ENCODE peak calls at places on chromosomes 3 and 15, in seven cellular contexts. S is mammary epithelial cell, J is fibroblast of mammary gland, T is right lobe of liver, N is glutamatergic neuron, X is uterus, U is SK-N-SH. I is an unnamed sample.

GRCh38 chr3:44860117-44860516 is 1.6 kb upstream of the TMEM42 start:
- DNase-seq in S (no peak), J (no peak), T (no peak), N (no peak), X (no peak), U (no peak), I (no peak)

GRCh38 chr3:188092648-188093047 is 61.3 kb upstream of the LPP start:
- DNase-seq in S (no peak), J (peak; percentile 44), T (no peak), N (no peak), X (no peak), U (no peak), I (no peak)

GRCh38 chr3:134373278-134373941 is 837 bp downstream of the AMOTL2 start:
- DNase-seq in S (peak; percentile 80), J (peak; percentile 92), T (peak; percentile 79), N (peak; percentile 80), X (peak; percentile 95), U (peak; percentile 84), I (no peak)

GRCh38 chr15:84888639-84889038 is 4.2 kb downstream of the SLC28A1 start:
- DNase-seq in S (no peak), J (no peak), T (no peak), N (peak; percentile 64), X (no peak), U (no peak), I (peak; percentile 82)

GRCh38 chr3:126372413-126373145 is 15.4 kb upstream of the KLF15 start:
- DNase-seq in S (no peak), J (no peak), T (peak; percentile 91), N (no peak), X (no peak), U (no peak), I (no peak)

GRCh38 chr15:101167791-101168462 is 83.9 kb downstream of the CHSY1 start:
- DNase-seq in S (peak; percentile 87), J (peak; percentile 93), T (peak; percentile 60), N (no peak), X (peak; percentile 75), U (no peak), I (no peak)

GRCh38 chr3:148588291-148588690 is 109.4 kb upstream of the AGTR1 start:
- DNase-seq in S (no peak), J (no peak), T (no peak), N (no peak), X (no peak), U (no peak), I (no peak)

GRCh38 chr3:100590114-100590839 is 19.1 kb upstream of the ADGRG7 start:
- DNase-seq in S (peak; percentile 59), J (peak; percentile 84), T (peak; percentile 68), N (peak; percentile 34), X (peak; percentile 77), U (peak; percentile 68), I (no peak)

GRCh38 chr15:50138391-50138790 is 19.4 kb upstream of the ATP8B4 start:
- DNase-seq in S (no peak), J (peak; percentile 71), T (no peak), N (no peak), X (no peak), U (no peak), I (no peak)

GRCh38 chr3:67774676-67775075 is 120.3 kb upstream of the SUCLG2 start:
- DNase-seq in S (no peak), J (no peak), T (no peak), N (no peak), X (no peak), U (no peak), I (no peak)

GRCh38 chr3:33419948-33420347 is 20.3 kb downstream of the UBP1 start:
- DNase-seq in S (no peak), J (no peak), T (no peak), N (no peak), X (no peak), U (no peak), I (no peak)

GRCh38 chr15:65846120-65846519 is 23.2 kb upstream of the RAB11A start:
- DNase-seq in S (no peak), J (no peak), T (no peak), N (no peak), X (no peak), U (no peak), I (no peak)

GRCh38 chr3:129485681-129486056 is 42.8 kb upstream of the RHO start:
- DNase-seq in S (peak; percentile 98), J (peak; percentile 100), T (peak; percentile 68), N (no peak), X (peak; percentile 86), U (no peak), I (no peak)

GRCh38 chr3:136291302-136291701 is 41.2 kb downstream of the PCCB start:
- DNase-seq in S (no peak), J (no peak), T (no peak), N (no peak), X (no peak), U (no peak), I (no peak)

GRCh38 chr3:123521179-123521969 is 63.5 kb downstream of the HACD2 start:
- DNase-seq in S (peak; percentile 2), J (peak; percentile 23), T (no peak), N (no peak), X (no peak), U (no peak), I (no peak)

GRCh38 chr3:184604039-184604955 is 42.7 kb downstream of the EPHB3 start:
- DNase-seq in S (no peak), J (no peak), T (no peak), N (peak; percentile 65), X (no peak), U (no peak), I (no peak)

GRCh38 chr3:66715806-66716205 is 215.0 kb upstream of the LRIG1 start:
- DNase-seq in S (no peak), J (no peak), T (no peak), N (no peak), X (no peak), U (no peak), I (no peak)

GRCh38 chr15:26082833-26083174 is 219.7 kb upstream of the ATP10A start:
- DNase-seq in S (no peak), J (no peak), T (no peak), N (no peak), X (no peak), U (no peak), I (no peak)

GRCh38 chr3:128070898-128071591 is 18.8 kb downstream of the SEC61A1 start:
- DNase-seq in S (no peak), J (no peak), T (no peak), N (no peak), X (no peak), U (no peak), I (no peak)

GRCh38 chr3:128069271-128069670 is 17.0 kb downstream of the SEC61A1 start:
- DNase-seq in S (no peak), J (no peak), T (no peak), N (no peak), X (no peak), U (no peak), I (no peak)

GRCh38 chr3:128066111-128066510 is 13.9 kb downstream of the SEC61A1 start:
- DNase-seq in S (no peak), J (peak; percentile 46), T (no peak), N (peak; percentile 46), X (no peak), U (no peak), I (no peak)

GRCh38 chr3:128067481-128067880 is 15.2 kb downstream of the SEC61A1 start:
- DNase-seq in S (no peak), J (peak; percentile 77), T (no peak), N (no peak), X (no peak), U (no peak), I (no peak)

GRCh38 chr3:128068156-128068620 is 16.0 kb downstream of the SEC61A1 start:
- DNase-seq in S (no peak), J (peak; percentile 69), T (no peak), N (no peak), X (no peak), U (peak; percentile 77), I (peak; percentile 55)
- TF ChIP-seq CTCF in S (peak; percentile 57), J (peak; percentile 69), T (peak; percentile 53), N (peak; percentile 67), X (peak; percentile 34), U (peak; percentile 73), I (peak; percentile 55)

GRCh38 chr3:177523072-177523675 is 325.9 kb upstream of the TBL1XR1 start:
- DNase-seq in S (peak; percentile 24), J (no peak), T (no peak), N (no peak), X (no peak), U (peak; percentile 62), I (no peak)

GRCh38 chr3:177519588-177519987 is 322.3 kb upstream of the TBL1XR1 start:
- DNase-seq in S (no peak), J (peak; percentile 60), T (no peak), N (peak; percentile 38), X (no peak), U (no peak), I (no peak)

GRCh38 chr3:177523991-177524438 is 326.7 kb upstream of the TBL1XR1 start:
- DNase-seq in S (peak; percentile 65), J (peak; percentile 39), T (no peak), N (no peak), X (no peak), U (no peak), I (no peak)

GRCh38 chr3:177522051-177522450 is 324.8 kb upstream of the TBL1XR1 start:
- DNase-seq in S (no peak), J (peak; percentile 62), T (no peak), N (no peak), X (no peak), U (peak; percentile 28), I (no peak)

DNA sequence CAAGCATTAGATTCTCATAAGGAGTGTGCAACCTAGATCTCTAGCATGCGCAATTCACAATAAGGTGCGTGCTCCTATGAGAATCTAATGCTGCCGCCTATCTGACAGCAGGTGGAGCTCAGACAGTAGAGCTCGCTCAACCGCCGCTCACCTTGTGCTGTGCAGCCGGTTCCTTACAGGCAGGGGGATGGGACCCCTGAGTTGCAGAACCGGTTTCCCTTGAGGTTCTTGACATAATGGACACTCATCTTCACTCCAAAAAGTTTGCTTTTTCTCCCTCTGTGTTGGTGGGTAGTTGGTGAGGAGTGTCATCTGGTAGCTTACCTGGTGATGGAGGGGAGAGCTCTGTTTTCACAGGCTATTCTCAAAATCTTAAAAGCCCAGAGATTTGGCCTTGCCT is 324.0 kb upstream of the TBL1XR1 start:
- DNase-seq in S (no peak), J (no peak), T (no peak), N (no peak), X (no peak), U (no peak), I (no peak)
- TF ChIP-seq CTCF in S (no peak), J (no peak), T (no peak), N (no peak), X (no peak), U (no peak), I (no peak)

DNA sequence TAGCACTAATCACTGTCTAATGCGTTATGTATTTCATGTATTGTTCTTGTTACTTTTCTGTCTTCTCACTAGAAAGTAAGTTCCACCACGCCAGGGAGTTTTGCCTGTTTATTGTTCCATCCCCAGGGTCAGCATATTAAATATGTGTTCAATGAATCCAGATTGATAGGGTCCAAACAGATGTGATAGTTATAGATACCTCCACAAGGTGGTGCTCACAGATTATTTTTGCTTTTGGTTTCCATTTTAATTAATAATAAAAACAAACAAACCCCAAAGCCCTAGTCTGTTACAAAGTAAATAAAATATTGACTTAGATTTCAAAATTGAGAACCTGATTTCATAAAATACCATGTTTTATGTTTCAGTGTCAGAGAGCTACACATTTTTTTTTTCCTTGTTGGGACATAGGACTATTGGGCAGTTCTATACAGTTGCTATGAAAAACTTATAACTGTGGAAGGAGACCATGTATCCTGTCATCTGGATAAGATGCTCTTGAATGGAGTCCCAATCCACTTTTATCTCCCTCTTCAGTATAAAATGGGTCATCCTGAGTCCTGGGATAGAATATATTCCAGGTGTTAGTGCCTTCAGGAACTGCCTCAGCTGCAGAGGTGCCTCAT is 12.4 kb downstream of the OTOL1 start:
- DNase-seq in S (no peak), J (peak; percentile 28), T (no peak), N (no peak), X (no peak), U (peak; percentile 24), I (no peak)
- TF ChIP-seq CTCF in S (peak; percentile 36), J (peak; percentile 52), T (peak; percentile 46), N (peak; percentile 46), X (no peak), U (peak; percentile 61), I (peak; percentile 23)

GRCh38 chr3:138417559-138417982 is 16.8 kb upstream of the ESYT3 start:
- DNase-seq in S (peak; percentile 69), J (peak; percentile 83), T (peak; percentile 80), N (peak; percentile 85), X (peak; percentile 81), U (peak; percentile 80), I (peak; percentile 44)
- TF ChIP-seq CTCF in S (peak; percentile 98), J (peak; percentile 93), T (peak; percentile 94), N (peak; percentile 81), X (peak; percentile 90), U (peak; percentile 93), I (peak; percentile 91)